ENCODE peak calls at places on chromosome 20, in ten cellular contexts. One of them, this sample, is unnamed.

GRCh38 chr20:35663516-35663812 is 1.2 kb downstream of the CPNE1 start:
- DNase-seq in thoracic aorta: no peak
- DNase-seq in A549: no peak
- DNase-seq in AG09309: no peak
- DNase-seq in fibroblast of lung: peak; percentile 39
- DNase-seq in hepatocyte: no peak
- DNase-seq in PC-3: peak; percentile 47
- DNase-seq in choroid plexus epithelial cell: no peak
- DNase-seq in H7: no peak
- DNase-seq in fibroblast of mammary gland: peak; percentile 43
- DNase-seq in this sample: no peak

GRCh38 chr20:2507875-2508630 is 662 bp downstream of the ZNF343 start:
- DNase-seq in fibroblast of mammary gland: peak; percentile 73
- DNase-seq in H7: no peak
- DNase-seq in A549: peak; percentile 21
- DNase-seq in choroid plexus epithelial cell: peak; percentile 22
- DNase-seq in thoracic aorta: no peak
- DNase-seq in PC-3: peak; percentile 60
- DNase-seq in fibroblast of lung: no peak
- DNase-seq in AG09309: no peak
- DNase-seq in hepatocyte: peak; percentile 16
- DNase-seq in this sample: no peak

GRCh38 chr20:62409935-62410741 is 3.1 kb upstream of the CABLES2 start:
- DNase-seq in H7: peak; percentile 97
- DNase-seq in fibroblast of mammary gland: peak; percentile 12
- DNase-seq in A549: peak; percentile 51
- DNase-seq in AG09309: no peak
- DNase-seq in PC-3: peak; percentile 59
- DNase-seq in hepatocyte: peak; percentile 74
- DNase-seq in thoracic aorta: no peak
- DNase-seq in choroid plexus epithelial cell: peak; percentile 26
- DNase-seq in fibroblast of lung: peak; percentile 16
- DNase-seq in this sample: no peak

GRCh38 chr20:1894951-1895673 is at the start of gene SIRPA:
- DNase-seq in A549: peak; percentile 43
- DNase-seq in AG09309: no peak
- DNase-seq in fibroblast of mammary gland: peak; percentile 60
- DNase-seq in choroid plexus epithelial cell: peak; percentile 63
- DNase-seq in H7: peak; percentile 92
- DNase-seq in thoracic aorta: peak; percentile 42
- DNase-seq in fibroblast of lung: peak; percentile 73
- DNase-seq in PC-3: peak; percentile 66
- DNase-seq in hepatocyte: peak; percentile 82
- DNase-seq in this sample: no peak

GRCh38 chr20:9161308-9161707 is 92.4 kb downstream of the PLCB4 start:
- DNase-seq in hepatocyte: no peak
- DNase-seq in A549: no peak
- DNase-seq in fibroblast of mammary gland: no peak
- DNase-seq in choroid plexus epithelial cell: no peak
- DNase-seq in thoracic aorta: no peak
- DNase-seq in H7: no peak
- DNase-seq in fibroblast of lung: no peak
- DNase-seq in PC-3: no peak
- DNase-seq in AG09309: no peak
- DNase-seq in this sample: no peak

GRCh38 chr20:63325021-63325471 is 32.1 kb downstream of the COL20A1 start:
- DNase-seq in H7: no peak
- DNase-seq in A549: no peak
- DNase-seq in hepatocyte: no peak
- DNase-seq in AG09309: no peak
- DNase-seq in thoracic aorta: no peak
- DNase-seq in fibroblast of mammary gland: no peak
- DNase-seq in fibroblast of lung: no peak
- DNase-seq in PC-3: no peak
- DNase-seq in choroid plexus epithelial cell: no peak
- DNase-seq in this sample: no peak

GRCh38 chr20:40431611-40432010 is 257.4 kb downstream of the MAFB start:
- DNase-seq in A549: no peak
- DNase-seq in fibroblast of mammary gland: peak; percentile 52
- DNase-seq in hepatocyte: no peak
- DNase-seq in AG09309: no peak
- DNase-seq in fibroblast of lung: no peak
- DNase-seq in PC-3: no peak
- DNase-seq in H7: no peak
- DNase-seq in thoracic aorta: no peak
- DNase-seq in choroid plexus epithelial cell: no peak
- DNase-seq in this sample: no peak

GRCh38 chr20:56414842-56415765 is 3.0 kb downstream of the CASS4 start:
- DNase-seq in thoracic aorta: no peak
- DNase-seq in PC-3: no peak
- DNase-seq in choroid plexus epithelial cell: peak; percentile 91
- DNase-seq in H7: no peak
- DNase-seq in AG09309: peak; percentile 18
- DNase-seq in fibroblast of mammary gland: peak; percentile 90
- DNase-seq in fibroblast of lung: peak; percentile 86
- DNase-seq in hepatocyte: no peak
- DNase-seq in A549: no peak
- DNase-seq in this sample: peak; percentile 74

GRCh38 chr20:61345656-61346055 is 93.6 kb downstream of the CDH4 start:
- DNase-seq in thoracic aorta: no peak
- DNase-seq in fibroblast of lung: no peak
- DNase-seq in H7: peak; percentile 63
- DNase-seq in AG09309: no peak
- DNase-seq in choroid plexus epithelial cell: no peak
- DNase-seq in hepatocyte: no peak
- DNase-seq in fibroblast of mammary gland: no peak
- DNase-seq in A549: no peak
- DNase-seq in PC-3: no peak
- DNase-seq in this sample: no peak

DNA sequence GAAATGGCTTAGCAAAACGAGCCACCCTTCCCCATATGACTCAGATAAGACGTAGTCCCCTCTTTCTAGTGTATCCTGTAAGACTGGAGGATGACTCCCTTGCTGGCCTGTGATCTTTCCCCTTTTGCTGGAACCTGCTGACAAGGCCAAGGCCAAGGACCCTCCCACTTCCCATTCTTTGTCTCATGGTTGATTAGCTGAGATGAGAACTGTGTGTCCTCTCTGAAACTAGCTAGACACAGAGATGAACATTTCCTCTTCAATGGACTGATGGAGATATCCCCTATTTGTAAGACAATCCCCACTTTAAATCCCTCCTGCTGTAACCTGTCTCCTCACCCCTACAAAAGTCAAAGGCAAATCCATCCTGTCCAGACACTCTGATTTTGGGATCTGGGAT is 33.4 kb upstream of the SCRT2 start:
- DNase-seq in H7: no peak
- DNase-seq in fibroblast of mammary gland: no peak
- DNase-seq in choroid plexus epithelial cell: no peak
- DNase-seq in A549: no peak
- DNase-seq in AG09309: no peak
- DNase-seq in PC-3: no peak
- DNase-seq in thoracic aorta: no peak
- DNase-seq in fibroblast of lung: no peak
- DNase-seq in hepatocyte: no peak
- DNase-seq in this sample: no peak
- H3K4me3 ChIP-seq in H7: no peak overlapping the region
- H3K4me3 ChIP-seq in fibroblast of mammary gland: no peak overlapping the region
- H3K4me3 ChIP-seq in choroid plexus epithelial cell: no peak overlapping the region
- H3K4me3 ChIP-seq in A549: no peak overlapping the region
- H3K4me3 ChIP-seq in AG09309: no peak overlapping the region
- H3K4me3 ChIP-seq in PC-3: no peak overlapping the region
- H3K4me3 ChIP-seq in thoracic aorta: no peak overlapping the region
- H3K4me3 ChIP-seq in fibroblast of lung: no peak overlapping the region
- H3K4me3 ChIP-seq in hepatocyte: no peak overlapping the region
- H3K4me3 ChIP-seq in this sample: no peak overlapping the region

DNA sequence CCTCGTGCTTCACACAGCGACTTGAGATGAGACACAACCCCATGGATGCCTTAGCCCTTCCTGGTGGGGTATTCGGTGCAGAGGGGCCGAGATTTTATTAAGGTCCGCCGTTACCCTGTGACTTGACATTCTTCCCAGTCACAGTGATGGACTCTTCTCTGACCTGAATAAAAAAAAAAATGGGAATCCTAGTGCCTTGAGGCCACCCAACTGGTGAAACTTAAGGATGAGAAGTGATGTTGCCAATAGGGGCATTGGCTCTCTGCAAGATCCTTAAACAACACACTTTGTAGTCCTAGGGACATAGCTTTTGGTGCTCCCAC is 740 bp upstream of the ADNP start:
- DNase-seq in thoracic aorta: no peak
- DNase-seq in fibroblast of lung: no peak
- DNase-seq in hepatocyte: no peak
- DNase-seq in H7: no peak
- DNase-seq in fibroblast of mammary gland: no peak
- DNase-seq in choroid plexus epithelial cell: no peak
- DNase-seq in A549: no peak
- DNase-seq in PC-3: no peak
- DNase-seq in AG09309: no peak
- DNase-seq in this sample: no peak
- H3K4me3 ChIP-seq in thoracic aorta: peak overlapping the region; percentile 79
- H3K4me3 ChIP-seq in fibroblast of lung: no peak overlapping the region
- H3K4me3 ChIP-seq in hepatocyte: no peak overlapping the region
- H3K4me3 ChIP-seq in H7: peak overlapping the region; percentile 97
- H3K4me3 ChIP-seq in fibroblast of mammary gland: peak overlapping the region; percentile 20
- H3K4me3 ChIP-seq in choroid plexus epithelial cell: peak overlapping the region; percentile 84
- H3K4me3 ChIP-seq in A549: peak overlapping the region; percentile 83
- H3K4me3 ChIP-seq in PC-3: peak overlapping the region; percentile 64
- H3K4me3 ChIP-seq in AG09309: peak overlapping the region; percentile 20
- H3K4me3 ChIP-seq in this sample: peak overlapping the region; percentile 28

DNA sequence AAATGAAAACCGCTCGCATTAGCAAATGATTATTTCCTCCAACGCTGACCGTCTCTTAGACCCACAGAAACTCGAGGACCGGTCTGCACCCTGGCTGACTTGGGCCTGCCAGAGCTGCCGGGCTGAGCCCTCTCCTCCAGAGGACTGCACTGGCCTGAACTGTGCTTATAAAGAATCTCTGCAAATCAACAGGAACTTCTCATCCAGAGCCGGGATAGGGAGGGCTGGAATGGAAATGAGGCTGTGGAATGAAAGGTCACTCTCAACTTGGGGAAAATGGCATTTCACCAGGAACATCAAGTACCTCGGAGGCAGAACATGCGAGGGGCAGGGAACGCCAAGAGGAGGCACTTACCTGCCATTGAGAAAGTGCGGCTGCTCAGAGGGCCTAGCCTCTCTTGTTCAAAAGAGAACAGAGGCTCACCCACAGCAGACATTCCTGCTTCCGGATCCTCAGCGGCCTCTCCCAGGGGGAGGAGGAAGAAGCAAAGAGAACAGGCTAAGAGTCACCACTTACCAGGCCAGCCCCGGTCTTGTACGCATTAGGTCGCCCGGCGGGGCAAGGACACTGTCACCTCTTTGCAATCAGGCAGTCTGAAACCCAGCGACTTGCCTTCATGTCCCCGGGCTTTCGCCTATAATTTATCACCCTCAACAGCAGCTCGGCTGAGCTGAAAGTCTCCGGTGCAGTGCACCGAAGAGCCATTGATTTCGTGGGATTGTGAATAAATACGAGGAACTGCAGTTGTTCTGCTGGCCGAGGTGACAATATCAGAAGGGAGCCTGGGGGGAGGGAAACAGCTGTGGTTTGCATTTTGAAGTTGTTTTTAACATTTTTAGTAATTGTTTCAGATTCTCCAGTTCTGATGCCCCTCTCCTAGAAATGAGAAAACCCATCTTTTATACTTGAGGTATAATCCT is 37.6 kb downstream of the ZMYND8 start:
- DNase-seq in A549: peak; percentile 61
- DNase-seq in PC-3: peak; percentile 67
- DNase-seq in H7: peak; percentile 64
- DNase-seq in fibroblast of lung: peak; percentile 75
- DNase-seq in fibroblast of mammary gland: peak; percentile 80
- DNase-seq in choroid plexus epithelial cell: no peak
- DNase-seq in hepatocyte: peak; percentile 79
- DNase-seq in thoracic aorta: peak; percentile 40
- DNase-seq in AG09309: no peak
- DNase-seq in this sample: no peak
- H3K4me3 ChIP-seq in A549: no peak overlapping the region
- H3K4me3 ChIP-seq in PC-3: peak overlapping the region; percentile 19
- H3K4me3 ChIP-seq in H7: peak overlapping the region; percentile 27
- H3K4me3 ChIP-seq in fibroblast of lung: peak overlapping the region; percentile 4
- H3K4me3 ChIP-seq in fibroblast of mammary gland: peak overlapping the region; percentile 37
- H3K4me3 ChIP-seq in choroid plexus epithelial cell: no peak overlapping the region
- H3K4me3 ChIP-seq in hepatocyte: no peak overlapping the region
- H3K4me3 ChIP-seq in thoracic aorta: peak overlapping the region; percentile 44
- H3K4me3 ChIP-seq in AG09309: peak overlapping the region; percentile 19
- H3K4me3 ChIP-seq in this sample: peak overlapping the region; percentile 35

DNA sequence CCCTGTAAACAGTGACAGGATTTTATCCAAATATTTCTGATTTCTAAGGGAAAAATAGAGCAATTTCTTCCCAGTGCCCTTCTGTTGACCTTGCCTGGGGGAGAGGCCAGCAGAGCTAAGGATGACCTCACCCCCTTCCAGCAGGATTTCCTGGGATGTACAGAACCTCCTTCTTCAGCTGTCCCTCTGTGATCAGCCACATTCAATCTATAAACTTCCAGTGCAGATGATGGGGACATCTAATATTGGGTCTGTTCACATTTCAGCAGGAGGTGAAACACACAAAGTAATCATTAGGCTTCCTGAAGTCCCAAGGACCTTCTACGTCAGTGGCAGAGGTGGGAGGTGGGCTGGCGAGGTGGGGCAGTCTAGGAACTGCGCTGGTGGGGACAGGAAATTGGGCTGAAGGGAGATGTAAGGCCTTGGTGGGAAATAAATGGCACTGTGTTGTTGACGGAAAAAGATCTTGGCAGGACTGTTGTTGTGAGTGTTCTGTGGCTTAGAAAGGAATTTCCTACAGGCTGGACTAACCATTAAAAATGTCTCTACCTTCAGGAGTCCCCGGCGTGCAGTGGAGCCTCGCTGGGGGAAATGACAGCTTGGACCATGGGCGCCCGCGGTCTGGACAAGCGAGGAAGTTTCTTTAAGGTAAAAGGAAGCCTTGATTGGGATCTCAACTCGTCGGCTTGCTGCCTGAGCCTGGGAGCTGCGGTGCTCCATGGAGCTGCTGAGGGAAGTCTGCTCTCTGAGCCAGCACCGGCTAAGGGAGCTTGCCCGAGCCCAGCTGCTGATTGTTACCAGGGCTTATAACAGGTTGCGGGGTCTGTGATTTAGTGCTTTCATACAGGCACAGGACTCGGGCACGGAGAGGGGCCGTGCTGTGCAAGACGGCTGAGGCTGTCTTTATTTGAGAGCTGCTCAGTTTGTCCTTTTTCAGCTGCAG is 127.9 kb upstream of the NAA20 start:
- DNase-seq in AG09309: peak; percentile 63
- DNase-seq in H7: no peak
- DNase-seq in PC-3: peak; percentile 52
- DNase-seq in thoracic aorta: no peak
- DNase-seq in fibroblast of lung: peak; percentile 91
- DNase-seq in A549: peak; percentile 48
- DNase-seq in choroid plexus epithelial cell: peak; percentile 93
- DNase-seq in hepatocyte: peak; percentile 57
- DNase-seq in fibroblast of mammary gland: peak; percentile 81
- DNase-seq in this sample: peak; percentile 29
- H3K4me3 ChIP-seq in AG09309: peak overlapping the region; percentile 32
- H3K4me3 ChIP-seq in H7: no peak overlapping the region
- H3K4me3 ChIP-seq in PC-3: peak overlapping the region; percentile 60
- H3K4me3 ChIP-seq in thoracic aorta: peak overlapping the region; percentile 68
- H3K4me3 ChIP-seq in fibroblast of lung: peak overlapping the region; percentile 38
- H3K4me3 ChIP-seq in A549: peak overlapping the region; percentile 31
- H3K4me3 ChIP-seq in choroid plexus epithelial cell: peak overlapping the region; percentile 48
- H3K4me3 ChIP-seq in hepatocyte: no peak overlapping the region
- H3K4me3 ChIP-seq in fibroblast of mammary gland: peak overlapping the region; percentile 36
- H3K4me3 ChIP-seq in this sample: peak overlapping the region; percentile 61

GRCh38 chr20:4247898-4248858 is 232.8 kb upstream of the RNF24 start:
- DNase-seq in thoracic aorta: no peak
- DNase-seq in AG09309: no peak
- DNase-seq in A549: no peak
- DNase-seq in H7: peak; percentile 66
- DNase-seq in PC-3: no peak
- DNase-seq in fibroblast of lung: no peak
- DNase-seq in hepatocyte: no peak
- DNase-seq in choroid plexus epithelial cell: no peak
- DNase-seq in fibroblast of mammary gland: no peak
- DNase-seq in this sample: no peak
- H3K4me3 ChIP-seq in thoracic aorta: peak overlapping the region; percentile 83
- H3K4me3 ChIP-seq in AG09309: peak overlapping the region; percentile 54
- H3K4me3 ChIP-seq in A549: peak overlapping the region; percentile 72
- H3K4me3 ChIP-seq in H7: peak overlapping the region; percentile 23
- H3K4me3 ChIP-seq in PC-3: no peak overlapping the region
- H3K4me3 ChIP-seq in fibroblast of lung: peak overlapping the region; percentile 21
- H3K4me3 ChIP-seq in hepatocyte: no peak overlapping the region
- H3K4me3 ChIP-seq in choroid plexus epithelial cell: no peak overlapping the region
- H3K4me3 ChIP-seq in fibroblast of mammary gland: no peak overlapping the region
- H3K4me3 ChIP-seq in this sample: peak overlapping the region; percentile 2